ENCODE peak calls at places on chromosomes 4 and X, in six cellular contexts. A, C, U, N, H and J are unnamed samples.

GRCh38 chr4:139643042-139643895 is 22.4 kb upstream of the MGST2 start:
- DNase-seq in N (no peak), C (no peak), U (no peak), H (no peak), A (no peak), J (no peak)

GRCh38 chr4:48725414-48725813 is 54.7 kb downstream of the FRYL start:
- DNase-seq in N (no peak), H (no peak), C (no peak), A (no peak), U (no peak), J (no peak)

GRCh38 chr4:142473218-142473959 is 372.7 kb downstream of the INPP4B start:
- DNase-seq in C (no peak), A (no peak), N (no peak), H (no peak), U (no peak), J (no peak)

GRCh38 chrX:3518870-3519269 is 172.4 kb upstream of the MXRA5 start:
- DNase-seq in U (no peak), H (no peak), A (peak; percentile 11), C (peak; percentile 55), N (peak; percentile 77), J (no peak)

GRCh38 chrX:150849486-150849885 is 49.0 kb downstream of the CD99L2 start:
- DNase-seq in H (no peak), A (no peak), N (no peak), U (no peak), C (no peak), J (no peak)

GRCh38 chr4:45946699-45947098 is 177.2 kb downstream of the GABRG1 start:
- DNase-seq in H (no peak), A (peak; percentile 16), N (no peak), U (no peak), C (no peak), J (no peak)

GRCh38 chr4:18021470-18021719 is 160 bp downstream of the LCORL start:
- DNase-seq in H (no peak), A (no peak), N (peak; percentile 20), C (no peak), U (no peak), J (no peak)

GRCh38 chr4:122831515-122832196 is 5.0 kb downstream of the FGF2 start:
- DNase-seq in N (peak; percentile 36), U (no peak), C (no peak), H (no peak), A (no peak), J (no peak)

GRCh38 chrX:13029341-13029740 is 15.1 kb downstream of the FAM9C start:
- DNase-seq in N (no peak), U (no peak), A (peak; percentile 24), C (peak; percentile 67), H (no peak), J (no peak)

GRCh38 chr4:159400782-159401712 is 298.2 kb downstream of the RAPGEF2 start:
- DNase-seq in U (no peak), A (peak; percentile 16), N (no peak), H (no peak), C (no peak), J (no peak)

GRCh38 chr4:38615847-38616246 is 48.2 kb upstream of the KLF3 start:
- DNase-seq in A (no peak), H (no peak), U (no peak), N (no peak), C (no peak), J (no peak)

GRCh38 chr4:30717208-30718020 is 2.8 kb upstream of the PCDH7 start:
- DNase-seq in N (peak; percentile 51), C (peak; percentile 27), H (no peak), A (peak; percentile 7), U (peak; percentile 88), J (peak; percentile 55)

GRCh38 chr4:30718021-30718888 is 1.9 kb upstream of the PCDH7 start:
- DNase-seq in A (no peak), N (peak; percentile 24), C (peak; percentile 34), H (no peak), U (no peak), J (peak; percentile 25)

GRCh38 chr4:30720021-30720655 is at the start of gene PCDH7:
- DNase-seq in N (peak; percentile 48), U (no peak), C (peak; percentile 30), H (no peak), A (peak; percentile 11), J (peak; percentile 36)

GRCh38 chr4:30719363-30720020 is 677 bp upstream of the PCDH7 start:
- DNase-seq in A (peak; percentile 29), U (no peak), C (peak; percentile 54), H (no peak), N (peak; percentile 59), J (peak; percentile 39)

DNA sequence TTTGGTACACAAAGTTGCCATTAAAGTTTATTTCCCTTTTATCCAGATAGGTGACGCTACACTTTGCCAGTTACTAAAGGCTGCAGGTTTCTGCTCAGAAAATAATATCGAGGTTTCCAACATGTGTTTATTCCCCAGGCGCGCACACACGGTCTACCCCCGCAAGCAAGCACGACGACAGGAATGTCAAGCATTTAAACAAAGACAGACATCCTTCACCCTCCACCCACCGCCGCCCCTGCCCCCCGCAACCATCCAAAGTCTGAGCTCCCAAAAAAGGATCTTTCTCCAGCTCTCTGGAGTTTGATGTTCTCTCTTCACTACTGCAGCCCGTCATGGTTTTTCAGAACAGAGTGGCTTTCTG is 1.3 kb upstream of the PCDH7 start:
- DNase-seq in U (no peak), N (peak; percentile 20), H (no peak), A (no peak), C (no peak), J (peak; percentile 33)
- TF ChIP-seq CTCF in U (peak; percentile 12), N (peak; percentile 45), H (no peak), A (peak; percentile 31), C (no peak), J (no peak)

GRCh38 chrX:29940750-29941149 is 274.6 kb upstream of the MAGEB2 start:
- DNase-seq in H (no peak), C (no peak), N (no peak), U (no peak), A (no peak), J (no peak)
- TF ChIP-seq CTCF in H (no peak), C (no peak), N (no peak), U (no peak), A (no peak), J (no peak)

GRCh38 chrX:30489323-30489722 is 88.2 kb downstream of the TASL start:
- DNase-seq in U (no peak), C (no peak), H (no peak), A (no peak), N (no peak), J (no peak)
- TF ChIP-seq CTCF in U (peak; percentile 21), C (no peak), H (no peak), A (no peak), N (no peak), J (no peak)

GRCh38 chrX:103343105-103343504 is 13.1 kb downstream of the TCEAL7 start:
- DNase-seq in N (peak; percentile 20), U (peak; percentile 32), A (peak; percentile 32), C (no peak), H (peak; percentile 9), J (peak; percentile 29)
- TF ChIP-seq CTCF in N (peak; percentile 67), U (peak; percentile 73), A (peak; percentile 79), C (peak; percentile 54), H (peak; percentile 47), J (peak; percentile 46)

DNA sequence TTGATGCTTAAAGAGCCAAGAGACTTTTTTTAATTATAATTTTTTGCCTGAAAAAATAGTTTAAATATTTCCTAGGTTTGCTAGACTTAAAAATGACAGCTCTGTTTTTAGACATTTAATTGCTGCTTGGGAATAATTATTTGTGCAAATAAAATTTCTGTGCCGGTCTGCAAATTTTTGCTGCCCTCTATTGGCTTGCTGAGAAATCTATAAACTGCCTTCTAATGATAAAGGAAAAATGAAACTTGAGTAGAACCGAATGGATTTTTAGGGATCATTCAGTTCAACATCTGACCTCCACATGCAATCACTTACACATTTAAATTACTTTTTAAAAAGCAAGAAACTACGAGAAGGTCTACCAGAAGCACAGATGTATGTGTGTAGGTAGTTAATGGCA is 434.0 kb downstream of the FAM133A start:
- DNase-seq in N (peak; percentile 0), C (no peak), H (no peak), U (peak; percentile 8), A (no peak), J (no peak)
- TF ChIP-seq CTCF in N (peak; percentile 13), C (no peak), H (no peak), U (peak; percentile 30), A (peak; percentile 30), J (no peak)

GRCh38 chrX:30949554-30949953 is 60.5 kb upstream of the TAB3 start:
- DNase-seq in C (no peak), U (no peak), A (no peak), N (no peak), H (no peak), J (no peak)
- TF ChIP-seq CTCF in C (no peak), U (no peak), A (peak; percentile 11), N (no peak), H (no peak), J (no peak)

GRCh38 chrX:106899841-106900240 is 3.3 kb downstream of the RIPPLY1 start:
- DNase-seq in H (no peak), U (no peak), A (peak; percentile 44), N (no peak), C (no peak), J (no peak)

GRCh38 chrX:106901341-106901740 is 1.8 kb downstream of the RIPPLY1 start:
- DNase-seq in A (no peak), H (no peak), C (no peak), N (no peak), U (no peak), J (no peak)

GRCh38 chrX:106897259-106897658 is 5.9 kb downstream of the RIPPLY1 start:
- DNase-seq in C (no peak), U (no peak), A (peak; percentile 34), N (no peak), H (no peak), J (no peak)

GRCh38 chrX:106899276-106899675 is 3.9 kb downstream of the RIPPLY1 start:
- DNase-seq in U (no peak), H (no peak), A (no peak), C (no peak), N (no peak), J (no peak)

DNA sequence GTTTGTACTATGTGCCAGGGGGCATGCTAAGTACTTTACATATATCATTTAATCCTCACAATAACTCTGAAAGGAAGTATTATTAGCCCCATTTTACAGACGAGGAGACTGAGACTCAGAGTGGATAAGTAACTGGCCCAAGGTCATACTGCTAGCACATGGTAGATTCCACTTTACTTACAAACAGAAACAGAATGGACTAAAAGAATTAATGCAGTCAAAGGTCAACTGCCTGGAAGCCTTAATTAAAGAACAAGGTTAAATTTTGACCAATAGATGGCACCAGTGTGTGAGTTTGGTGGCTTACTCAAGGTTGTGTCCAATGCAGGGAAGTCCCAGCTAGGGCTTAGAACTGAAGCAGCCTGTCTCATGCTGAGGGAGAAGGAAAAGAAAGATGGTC is 4.7 kb downstream of the RIPPLY1 start:
- DNase-seq in N (peak; percentile 20), A (peak; percentile 44), H (no peak), C (no peak), U (peak; percentile 67), J (peak; percentile 52)
- TF ChIP-seq CTCF in N (no peak), A (peak; percentile 68), H (no peak), C (peak; percentile 20), U (peak; percentile 56), J (peak; percentile 34)

GRCh38 chrX:154529206-154529612 is 13.2 kb upstream of the FAM3A start:
- DNase-seq in H (no peak), A (peak; percentile 21), N (no peak), C (no peak), U (no peak), J (no peak)
- TF ChIP-seq CTCF in H (no peak), A (no peak), N (no peak), C (no peak), U (no peak), J (no peak)